ENCODE peak calls at places on chromosomes 5 and 9, in nine cellular contexts. V is type B pancreatic cell; I is CD8-positive, alpha-beta memory T cell; T is activated T-cell treated with anti-CD3 and anti-CD28 coated beads, Interleukin-2, amount 50 U/mL, for 48 hours; M is mesenchymal stem cell; Q is stimulated activated CD4-positive, alpha-beta T cell treated with anti-CD3 and anti-CD28 coated beads, Interleukin-1b, Interleukin-23, amount 100 ng/mL, for 24 hours; A is transverse colon; W is frontal cortex; N is HT-29. H is an unnamed sample.

GRCh38 chr5:21807953-21808352 is 1045.2 kb downstream of the CDH12 start:
- DNase-seq in W (no peak), A (no peak), M (peak; percentile 15), Q (no peak), I (no peak), T (no peak), V (no peak), N (no peak), H (no peak)

GRCh38 chr9:124291801-124292396 is 34.1 kb downstream of the NEK6 start:
- DNase-seq in V (no peak), N (no peak), M (peak; percentile 87), I (no peak), A (peak; percentile 51), T (peak; percentile 70), W (peak; percentile 58), Q (peak; percentile 44), H (no peak)

GRCh38 chr5:77921369-77921768 is 145.2 kb upstream of the TBCA start:
- DNase-seq in M (no peak), V (no peak), N (no peak), T (no peak), I (no peak), W (no peak), A (no peak), Q (no peak), H (no peak)

GRCh38 chr5:55241756-55242155 is 8.3 kb upstream of the CCNO start:
- DNase-seq in I (no peak), V (no peak), M (no peak), N (peak; percentile 71), W (no peak), T (no peak), Q (no peak), A (no peak), H (no peak)

GRCh38 chr5:82331557-82331956 is 53.4 kb upstream of the RPS23 start:
- DNase-seq in T (no peak), M (no peak), A (no peak), I (no peak), V (no peak), W (no peak), N (no peak), Q (no peak), H (no peak)

GRCh38 chr5:133117166-133117929 is 65.5 kb downstream of the HSPA4 start:
- DNase-seq in T (no peak), Q (no peak), N (no peak), A (no peak), M (no peak), W (no peak), V (peak; percentile 51), I (no peak), H (no peak)

GRCh38 chr9:127163409-127163808 is 41.0 kb upstream of the ANGPTL2 start:
- DNase-seq in V (no peak), Q (no peak), I (no peak), M (peak; percentile 80), T (peak; percentile 8), A (no peak), W (no peak), N (no peak), H (no peak)

GRCh38 chr9:36136277-36136893 is at the start of gene GLIPR2:
- DNase-seq in Q (peak; percentile 76), A (peak; percentile 87), V (no peak), I (peak; percentile 72), M (peak; percentile 75), N (no peak), T (peak; percentile 82), W (peak; percentile 95), H (peak; percentile 78)

GRCh38 chr5:106959447-106959846 is 711.3 kb downstream of the EFNA5 start:
- DNase-seq in V (no peak), I (no peak), N (peak; percentile 83), T (no peak), Q (no peak), M (no peak), W (no peak), A (peak; percentile 16), H (no peak)

GRCh38 chr5:134236208-134236761 is 10.4 kb upstream of the PPP2CA start:
- DNase-seq in V (no peak), W (no peak), Q (no peak), M (no peak), I (no peak), T (no peak), A (no peak), N (no peak), H (no peak)

GRCh38 chr9:22829236-22829635 is 382.6 kb downstream of the DMRTA1 start:
- DNase-seq in V (no peak), I (no peak), N (no peak), T (no peak), W (no peak), Q (no peak), A (no peak), M (no peak), H (no peak)

GRCh38 chr5:31864015-31864414 is 225.1 kb downstream of the PDZD2 start:
- DNase-seq in N (no peak), I (no peak), Q (no peak), T (no peak), M (no peak), W (no peak), A (no peak), V (no peak), H (no peak)

GRCh38 chr9:127805620-127806019 is 2.9 kb downstream of the FPGS start:
- DNase-seq in I (peak; percentile 13), N (no peak), Q (no peak), T (peak; percentile 66), W (no peak), A (peak; percentile 54), M (no peak), V (no peak), H (no peak)

H was measured in central memory CD4-positive, alpha-beta T cell.